ENCODE peak calls at places on chromosomes 11 and 22, in seven cellular contexts. One of them, this sample, is unnamed.

GRCh38 chr11:83115551-83115950 is 41.4 kb upstream of the PCF11 start:
- DNase-seq in effector memory CD8-positive, alpha-beta T cell: no peak
- DNase-seq in GM23248: no peak
- DNase-seq in nucleus accumbens: no peak
- DNase-seq in T-cell: no peak
- DNase-seq in GM03348: no peak
- DNase-seq in fibroblast of mammary gland: no peak
- DNase-seq in this sample: no peak

GRCh38 chr22:33524511-33525270 is 395.6 kb downstream of the LARGE1 start:
- DNase-seq in GM03348: no peak
- DNase-seq in nucleus accumbens: no peak
- DNase-seq in fibroblast of mammary gland: no peak
- DNase-seq in effector memory CD8-positive, alpha-beta T cell: no peak
- DNase-seq in GM23248: no peak
- DNase-seq in T-cell: no peak
- DNase-seq in this sample: no peak

GRCh38 chr11:57662893-57663292 is 5.0 kb upstream of the ZDHHC5 start:
- DNase-seq in GM03348: no peak
- DNase-seq in fibroblast of mammary gland: no peak
- DNase-seq in GM23248: peak
- DNase-seq in nucleus accumbens: no peak
- DNase-seq in effector memory CD8-positive, alpha-beta T cell: no peak
- DNase-seq in T-cell: no peak
- DNase-seq in this sample: no peak

GRCh38 chr11:10920205-10920604 is 62.4 kb upstream of the ZBED5 start:
- DNase-seq in fibroblast of mammary gland: no peak
- DNase-seq in nucleus accumbens: no peak
- DNase-seq in T-cell: no peak
- DNase-seq in effector memory CD8-positive, alpha-beta T cell: no peak
- DNase-seq in GM03348: no peak
- DNase-seq in GM23248: peak
- DNase-seq in this sample: no peak

GRCh38 chr11:64810891-64811272 is 531 bp upstream of the MEN1 start:
- DNase-seq in effector memory CD8-positive, alpha-beta T cell: peak
- DNase-seq in nucleus accumbens: no peak
- DNase-seq in GM23248: no peak
- DNase-seq in fibroblast of mammary gland: no peak
- DNase-seq in T-cell: peak
- DNase-seq in GM03348: no peak
- DNase-seq in this sample: peak

GRCh38 chr11:65560555-65561418 is 2.6 kb upstream of the LTBP3 start:
- DNase-seq in GM23248: peak
- DNase-seq in fibroblast of mammary gland: peak
- DNase-seq in T-cell: no peak
- DNase-seq in GM03348: peak
- DNase-seq in nucleus accumbens: no peak
- DNase-seq in effector memory CD8-positive, alpha-beta T cell: no peak
- DNase-seq in this sample: no peak

GRCh38 chr11:43589601-43590250 is 90.8 kb upstream of the HSD17B12 start:
- DNase-seq in GM23248: no peak
- DNase-seq in GM03348: no peak
- DNase-seq in nucleus accumbens: no peak
- DNase-seq in effector memory CD8-positive, alpha-beta T cell: no peak
- DNase-seq in T-cell: no peak
- DNase-seq in fibroblast of mammary gland: no peak
- DNase-seq in this sample: no peak

GRCh38 chr22:30575011-30575671 is 676 bp upstream of the GAL3ST1 start:
- DNase-seq in effector memory CD8-positive, alpha-beta T cell: no peak
- DNase-seq in fibroblast of mammary gland: peak
- DNase-seq in GM23248: peak
- DNase-seq in nucleus accumbens: peak
- DNase-seq in GM03348: no peak
- DNase-seq in T-cell: no peak
- DNase-seq in this sample: no peak

GRCh38 chr22:44942056-44942455 is 67.7 kb downstream of the PHF21B start:
- DNase-seq in fibroblast of mammary gland: no peak
- DNase-seq in GM23248: no peak
- DNase-seq in effector memory CD8-positive, alpha-beta T cell: no peak
- DNase-seq in T-cell: no peak
- DNase-seq in nucleus accumbens: no peak
- DNase-seq in GM03348: no peak
- DNase-seq in this sample: no peak

GRCh38 chr11:61637287-61637686 is 42.9 kb upstream of the DAGLA start:
- DNase-seq in GM03348: no peak
- DNase-seq in effector memory CD8-positive, alpha-beta T cell: no peak
- DNase-seq in T-cell: no peak
- DNase-seq in GM23248: no peak
- DNase-seq in nucleus accumbens: no peak
- DNase-seq in fibroblast of mammary gland: no peak
- DNase-seq in this sample: no peak

GRCh38 chr11:102325088-102325487 is 7.8 kb downstream of the BIRC3 start:
- DNase-seq in GM23248: no peak
- DNase-seq in effector memory CD8-positive, alpha-beta T cell: no peak
- DNase-seq in GM03348: no peak
- DNase-seq in fibroblast of mammary gland: no peak
- DNase-seq in nucleus accumbens: no peak
- DNase-seq in T-cell: no peak
- DNase-seq in this sample: no peak

GRCh38 chr11:126282361-126282741 is 542 bp upstream of the TIRAP start:
- DNase-seq in nucleus accumbens: peak
- DNase-seq in GM03348: peak
- DNase-seq in effector memory CD8-positive, alpha-beta T cell: no peak
- DNase-seq in GM23248: peak
- DNase-seq in T-cell: peak
- DNase-seq in fibroblast of mammary gland: peak
- DNase-seq in this sample: no peak

GRCh38 chr11:94731921-94732601 is 36.1 kb upstream of the AMOTL1 start:
- DNase-seq in T-cell: no peak
- DNase-seq in effector memory CD8-positive, alpha-beta T cell: no peak
- DNase-seq in GM03348: peak
- DNase-seq in fibroblast of mammary gland: peak
- DNase-seq in nucleus accumbens: no peak
- DNase-seq in GM23248: peak
- DNase-seq in this sample: no peak

GRCh38 chr22:31295831-31296230 is 3.5 kb upstream of the PIK3IP1 start:
- DNase-seq in fibroblast of mammary gland: peak
- DNase-seq in effector memory CD8-positive, alpha-beta T cell: no peak
- DNase-seq in GM03348: no peak
- DNase-seq in nucleus accumbens: no peak
- DNase-seq in T-cell: no peak
- DNase-seq in GM23248: peak
- DNase-seq in this sample: no peak

GRCh38 chr11:120536797-120537169 is 25.2 kb downstream of the GRIK4 start:
- DNase-seq in nucleus accumbens: no peak
- DNase-seq in GM23248: no peak
- DNase-seq in T-cell: no peak
- DNase-seq in GM03348: no peak
- DNase-seq in fibroblast of mammary gland: no peak
- DNase-seq in effector memory CD8-positive, alpha-beta T cell: no peak
- DNase-seq in this sample: no peak

GRCh38 chr11:64153831-64154230 is 12.1 kb downstream of the MACROD1 start:
- DNase-seq in GM23248: no peak
- DNase-seq in fibroblast of mammary gland: no peak
- DNase-seq in T-cell: no peak
- DNase-seq in GM03348: no peak
- DNase-seq in effector memory CD8-positive, alpha-beta T cell: no peak
- DNase-seq in nucleus accumbens: no peak
- DNase-seq in this sample: no peak

GRCh38 chr11:47373876-47374820 is 4.2 kb downstream of the SPI1 start:
- DNase-seq in GM23248: peak
- DNase-seq in nucleus accumbens: peak
- DNase-seq in effector memory CD8-positive, alpha-beta T cell: peak
- DNase-seq in GM03348: peak
- DNase-seq in fibroblast of mammary gland: peak
- DNase-seq in T-cell: peak
- DNase-seq in this sample: peak

GRCh38 chr11:877565-877964 is 33.0 kb downstream of the CHID1 start:
- DNase-seq in T-cell: no peak
- DNase-seq in GM03348: no peak
- DNase-seq in fibroblast of mammary gland: peak
- DNase-seq in nucleus accumbens: no peak
- DNase-seq in effector memory CD8-positive, alpha-beta T cell: no peak
- DNase-seq in GM23248: no peak
- DNase-seq in this sample: no peak

GRCh38 chr11:118398797-118399564 is 2.4 kb upstream of the ATP5MG start:
- DNase-seq in fibroblast of mammary gland: no peak
- DNase-seq in GM23248: peak
- DNase-seq in GM03348: no peak
- DNase-seq in effector memory CD8-positive, alpha-beta T cell: peak
- DNase-seq in nucleus accumbens: no peak
- DNase-seq in T-cell: peak
- DNase-seq in this sample: peak

GRCh38 chr11:33910261-33910959 is 18.5 kb upstream of the LMO2 start:
- DNase-seq in T-cell: no peak
- DNase-seq in GM23248: peak
- DNase-seq in effector memory CD8-positive, alpha-beta T cell: no peak
- DNase-seq in fibroblast of mammary gland: peak
- DNase-seq in nucleus accumbens: no peak
- DNase-seq in GM03348: peak
- DNase-seq in this sample: no peak

GRCh38 chr22:20404881-20405280 is 10.9 kb downstream of the ZNF74 start:
- DNase-seq in GM23248: no peak
- DNase-seq in GM03348: no peak
- DNase-seq in fibroblast of mammary gland: no peak
- DNase-seq in effector memory CD8-positive, alpha-beta T cell: no peak
- DNase-seq in nucleus accumbens: no peak
- DNase-seq in T-cell: no peak
- DNase-seq in this sample: no peak

GRCh38 chr22:19497245-19497644 is 17.5 kb downstream of the CDC45 start:
- DNase-seq in T-cell: no peak
- DNase-seq in GM03348: peak
- DNase-seq in fibroblast of mammary gland: peak
- DNase-seq in effector memory CD8-positive, alpha-beta T cell: no peak
- DNase-seq in nucleus accumbens: peak
- DNase-seq in GM23248: peak
- DNase-seq in this sample: no peak

GRCh38 chr11:130344846-130345245 is 30.1 kb upstream of the ZBTB44 start:
- DNase-seq in fibroblast of mammary gland: no peak
- DNase-seq in GM03348: no peak
- DNase-seq in GM23248: no peak
- DNase-seq in nucleus accumbens: no peak
- DNase-seq in T-cell: no peak
- DNase-seq in effector memory CD8-positive, alpha-beta T cell: no peak
- DNase-seq in this sample: no peak

GRCh38 chr22:39518124-39518786 is 2.1 kb upstream of the ATF4 start:
- DNase-seq in effector memory CD8-positive, alpha-beta T cell: no peak
- DNase-seq in T-cell: no peak
- DNase-seq in GM23248: peak
- DNase-seq in fibroblast of mammary gland: peak
- DNase-seq in GM03348: no peak
- DNase-seq in nucleus accumbens: no peak
- DNase-seq in this sample: no peak

GRCh38 chr22:44452531-44453420 is 45.3 kb downstream of the RTL6 start:
- DNase-seq in GM23248: no peak
- DNase-seq in fibroblast of mammary gland: no peak
- DNase-seq in T-cell: no peak
- DNase-seq in nucleus accumbens: no peak
- DNase-seq in effector memory CD8-positive, alpha-beta T cell: no peak
- DNase-seq in GM03348: no peak
- DNase-seq in this sample: no peak

GRCh38 chr11:16280256-16280682 is 76.1 kb downstream of the SOX6 start:
- DNase-seq in GM23248: no peak
- DNase-seq in effector memory CD8-positive, alpha-beta T cell: no peak
- DNase-seq in nucleus accumbens: peak
- DNase-seq in fibroblast of mammary gland: peak
- DNase-seq in T-cell: no peak
- DNase-seq in GM03348: no peak
- DNase-seq in this sample: no peak

GRCh38 chr11:62374801-62375200 is 37.6 kb downstream of the ASRGL1 start:
- DNase-seq in T-cell: no peak
- DNase-seq in nucleus accumbens: no peak
- DNase-seq in effector memory CD8-positive, alpha-beta T cell: no peak
- DNase-seq in GM03348: no peak
- DNase-seq in GM23248: no peak
- DNase-seq in fibroblast of mammary gland: no peak
- DNase-seq in this sample: no peak

GRCh38 chr11:120339394-120339890 is 3.2 kb downstream of the ARHGEF12 start:
- DNase-seq in fibroblast of mammary gland: peak
- DNase-seq in T-cell: no peak
- DNase-seq in GM03348: peak
- DNase-seq in effector memory CD8-positive, alpha-beta T cell: no peak
- DNase-seq in nucleus accumbens: no peak
- DNase-seq in GM23248: peak
- DNase-seq in this sample: no peak

GRCh38 chr11:206516-207212 is 535 bp downstream of the BET1L start:
- DNase-seq in effector memory CD8-positive, alpha-beta T cell: no peak
- DNase-seq in T-cell: no peak
- DNase-seq in GM03348: peak
- DNase-seq in fibroblast of mammary gland: peak
- DNase-seq in GM23248: peak
- DNase-seq in nucleus accumbens: no peak
- DNase-seq in this sample: no peak

GRCh38 chr22:20043057-20043996 is 22.4 kb downstream of the TANGO2 start:
- DNase-seq in fibroblast of mammary gland: no peak
- DNase-seq in effector memory CD8-positive, alpha-beta T cell: no peak
- DNase-seq in nucleus accumbens: no peak
- DNase-seq in T-cell: no peak
- DNase-seq in GM03348: no peak
- DNase-seq in GM23248: no peak
- DNase-seq in this sample: no peak

GRCh38 chr11:95266751-95267374 is 35.9 kb upstream of the SESN3 start:
- DNase-seq in GM23248: peak
- DNase-seq in T-cell: no peak
- DNase-seq in effector memory CD8-positive, alpha-beta T cell: no peak
- DNase-seq in nucleus accumbens: no peak
- DNase-seq in GM03348: peak
- DNase-seq in fibroblast of mammary gland: peak
- DNase-seq in this sample: no peak

GRCh38 chr11:77181799-77182541 is 53.9 kb downstream of the MYO7A start:
- DNase-seq in GM23248: no peak
- DNase-seq in fibroblast of mammary gland: no peak
- DNase-seq in GM03348: no peak
- DNase-seq in nucleus accumbens: no peak
- DNase-seq in effector memory CD8-positive, alpha-beta T cell: no peak
- DNase-seq in T-cell: no peak
- DNase-seq in this sample: no peak

This sample was measured in effector memory CD4-positive, alpha-beta T cell.